ENCODE peak calls at places on chromosomes 1 and 21, in five cellular contexts. B is H1, H is NT2/D1, F is GM12878, U is HepG2. V is an unnamed sample.

GRCh38 chr1:10626781-10627410 is 152.1 kb downstream of the PEX14 start:
- DNase-seq in H (no peak), F (no peak), B (no peak), U (no peak), V (no peak)

GRCh38 chr1:243475966-243476365 is 220.1 kb downstream of the SDCCAG8 start:
- DNase-seq in H (peak), U (no peak), B (no peak), F (no peak), V (peak)

GRCh38 chr21:36120304-36120902 is 14.5 kb upstream of the CBR3 start:
- DNase-seq in F (no peak), U (no peak), B (no peak), H (no peak), V (no peak)

GRCh38 chr1:169890761-169891538 is 2.7 kb downstream of the SCYL3 start:
- DNase-seq in U (no peak), H (no peak), B (no peak), F (peak), V (peak)

GRCh38 chr1:181104790-181105133 is 16.3 kb downstream of the IER5 start:
- DNase-seq in H (no peak), F (no peak), U (peak), B (no peak), V (peak)

GRCh38 chr1:219227731-219228419 is 54.2 kb downstream of the LYPLAL1 start:
- DNase-seq in F (no peak), B (no peak), H (no peak), U (no peak), V (no peak)

GRCh38 chr1:117147341-117147831 is 25.8 kb upstream of the TRIM45 start:
- DNase-seq in U (no peak), F (no peak), B (no peak), H (no peak), V (no peak)

GRCh38 chr1:29499101-29499650 is 262.9 kb downstream of the PTPRU start:
- DNase-seq in B (no peak), H (no peak), U (no peak), F (no peak), V (no peak)

GRCh38 chr1:1356796-1357401 is 1.5 kb downstream of the MXRA8 start:
- DNase-seq in B (no peak), U (no peak), H (no peak), F (no peak), V (no peak)

GRCh38 chr21:16534408-16535099 is 804.8 kb downstream of the USP25 start:
- DNase-seq in H (no peak), F (no peak), B (no peak), U (no peak), V (peak)

GRCh38 chr1:185601189-185601588 is 133.0 kb upstream of the HMCN1 start:
- DNase-seq in H (no peak), B (no peak), F (no peak), U (no peak), V (no peak)

GRCh38 chr1:220271706-220272046 is 577 bp downstream of the RAB3GAP2 start:
- DNase-seq in H (peak), F (no peak), B (no peak), U (no peak), V (peak)

GRCh38 chr1:31715097-31715872 is 11.5 kb upstream of the COL16A1 start:
- DNase-seq in F (no peak), U (peak), H (peak), B (peak), V (peak)

GRCh38 chr1:191993549-191993948 is 164.7 kb upstream of the RGS18 start:
- DNase-seq in F (no peak), B (no peak), H (no peak), U (peak), V (no peak)

GRCh38 chr1:15245593-15246325 is 1.3 kb upstream of the FHAD1 start:
- DNase-seq in U (no peak), B (no peak), H (no peak), F (no peak), V (no peak)

GRCh38 chr1:23198373-23198772 is 18.9 kb downstream of the HTR1D start:
- DNase-seq in U (no peak), F (no peak), H (no peak), B (no peak), V (no peak)

GRCh38 chr1:28123461-28123961 is 35.1 kb upstream of the EYA3 start:
- DNase-seq in U (no peak), H (no peak), B (no peak), F (no peak), V (no peak)

GRCh38 chr1:31574749-31575372 is 1.5 kb upstream of the TINAGL1 start:
- DNase-seq in B (no peak), U (no peak), F (no peak), H (no peak), V (peak)

GRCh38 chr1:50980505-50980904 is 10.5 kb downstream of the CDKN2C start:
- DNase-seq in F (no peak), B (no peak), U (no peak), H (no peak), V (no peak)

GRCh38 chr1:112509005-112509659 is 367 bp downstream of the WNT2B start:
- DNase-seq in F (no peak), B (no peak), H (no peak), U (no peak), V (no peak)

GRCh38 chr1:232575524-232576040 is 54.4 kb downstream of the SIPA1L2 start:
- DNase-seq in H (no peak), F (no peak), U (no peak), B (no peak), V (no peak)

GRCh38 chr21:33325222-33326067 is 675 bp downstream of the IFNAR1 start:
- DNase-seq in B (no peak), U (peak), H (peak), F (no peak), V (peak)
- TF ChIP-seq SUZ12 in B (no peak), U (no peak), H (no peak), F (no peak), V (no peak)

DNA sequence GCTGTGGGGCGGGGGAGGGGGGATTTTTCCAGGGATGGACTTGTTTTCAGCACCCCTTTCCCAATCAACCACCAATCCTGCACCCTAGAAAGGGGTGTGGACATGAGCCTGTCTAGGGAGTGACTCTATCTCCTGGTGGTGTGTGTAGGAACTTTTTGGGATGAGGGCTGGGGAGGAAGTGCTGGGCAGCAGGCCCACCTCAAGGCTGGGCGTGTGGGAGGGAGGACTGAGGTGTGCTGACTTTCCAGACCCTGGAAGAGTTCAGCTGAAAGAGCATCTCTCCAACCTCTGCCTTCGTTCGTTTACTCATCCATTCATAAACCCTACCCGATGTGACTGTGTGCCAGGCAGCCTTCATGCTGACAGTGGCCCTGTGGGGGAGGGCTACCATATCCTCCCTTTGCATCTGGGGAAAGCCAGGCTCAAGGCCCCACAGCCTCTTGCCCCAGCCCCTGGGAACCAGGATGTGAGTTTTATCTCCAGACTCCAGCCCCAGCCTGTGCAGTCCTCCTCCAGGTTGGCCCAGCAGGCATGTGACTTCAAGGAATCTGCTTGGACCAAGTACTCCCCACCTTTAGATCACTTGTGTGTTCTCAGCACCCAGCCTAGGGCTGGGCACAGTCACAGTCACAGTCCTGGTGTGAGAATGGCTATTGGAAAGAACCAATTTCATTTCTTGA is 6.7 kb downstream of the KNCN start:
- DNase-seq in F (no peak), H (no peak), B (no peak), U (no peak), V (no peak)
- TF ChIP-seq SUZ12 in F (no peak), H (no peak), B (no peak), U (no peak), V (no peak)

GRCh38 chr1:34800214-34800613 is 7.4 kb downstream of the GJA4 start:
- DNase-seq in H (no peak), U (no peak), B (no peak), F (peak), V (no peak)
- TF ChIP-seq SUZ12 in H (no peak), U (no peak), B (no peak), F (no peak), V (no peak)

GRCh38 chr1:19872190-19872589 is 10.0 kb upstream of the OTUD3 start:
- DNase-seq in B (no peak), U (peak), H (no peak), F (no peak), V (no peak)
- TF ChIP-seq SUZ12 in B (no peak), U (no peak), H (no peak), F (no peak), V (no peak)

GRCh38 chr21:26845066-26845749 is at the start of gene ADAMTS1:
- DNase-seq in H (peak), F (no peak), U (peak), B (peak), V (peak)
- TF ChIP-seq SUZ12 in H (no peak), F (no peak), U (no peak), B (no peak), V (no peak)

DNA sequence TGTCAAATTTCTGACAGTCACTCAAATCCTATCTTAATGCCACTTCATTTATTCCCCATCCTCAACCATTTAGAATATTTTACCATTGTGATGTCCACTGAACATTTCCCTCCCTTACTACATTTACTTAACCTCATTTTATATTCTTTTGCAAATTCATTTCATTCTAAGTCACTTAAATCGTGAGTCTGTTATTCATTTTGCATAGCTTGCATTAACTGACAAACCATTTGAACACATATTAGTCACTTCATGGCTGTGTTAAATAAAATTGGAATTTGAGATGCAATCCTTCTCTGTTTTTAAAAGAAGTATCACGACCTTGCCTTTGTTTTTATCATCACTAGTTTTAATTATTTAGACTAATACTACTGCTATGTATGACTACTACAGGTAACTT is 199.4 kb upstream of the COL11A1 start:
- DNase-seq in B (no peak), U (no peak), F (no peak), H (no peak), V (no peak)
- TF ChIP-seq SUZ12 in B (no peak), U (no peak), F (no peak), H (no peak), V (no peak)

DNA sequence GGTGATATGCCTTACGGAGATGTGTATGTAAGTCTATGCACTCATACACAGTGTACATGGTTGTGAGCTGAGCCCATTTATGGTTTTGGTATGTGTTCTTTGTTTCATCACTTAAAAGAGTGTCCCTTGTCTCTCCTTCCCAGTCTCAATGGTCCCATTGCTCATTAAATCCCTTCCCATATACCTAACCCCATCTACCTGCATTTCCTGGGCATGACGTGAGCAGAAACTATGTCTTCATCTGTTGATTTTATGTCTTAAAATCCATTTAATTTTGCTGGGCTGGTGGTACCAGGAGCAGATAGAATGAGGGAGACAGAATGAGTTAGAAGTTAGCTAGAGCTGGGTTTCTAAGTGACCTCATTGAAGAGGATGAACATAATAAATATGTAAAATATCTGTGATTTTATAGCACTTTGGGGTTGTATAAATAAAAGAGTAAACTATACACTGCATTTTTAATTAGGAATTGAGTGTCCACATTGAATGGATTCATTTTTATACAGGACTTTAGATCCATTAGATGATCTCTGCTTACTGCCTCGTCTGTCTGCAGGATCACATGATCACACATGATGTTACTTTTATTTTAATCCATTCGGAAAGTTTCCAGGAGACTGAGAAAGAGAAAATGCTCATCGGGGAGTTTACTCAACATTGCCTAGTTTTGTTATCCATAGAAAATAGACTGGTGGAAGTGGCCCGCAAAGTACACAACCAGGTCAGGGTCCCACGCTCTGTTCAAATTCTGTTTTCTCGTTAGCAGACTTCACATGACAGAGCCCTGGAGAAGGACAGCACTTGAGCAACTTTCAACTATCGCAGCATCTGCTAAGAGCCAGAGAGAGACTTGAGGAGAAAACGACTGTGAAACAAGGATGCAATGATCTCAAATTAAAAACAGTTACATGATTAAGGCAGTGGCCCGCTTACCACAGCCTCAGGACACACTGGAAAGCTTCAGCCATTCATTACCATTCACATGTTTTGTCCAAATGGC is 44.5 kb downstream of the ADAMTS1 start:
- DNase-seq in B (no peak), H (no peak), U (no peak), F (no peak), V (no peak)
- TF ChIP-seq SUZ12 in B (no peak), H (no peak), U (no peak), F (no peak), V (no peak)

DNA sequence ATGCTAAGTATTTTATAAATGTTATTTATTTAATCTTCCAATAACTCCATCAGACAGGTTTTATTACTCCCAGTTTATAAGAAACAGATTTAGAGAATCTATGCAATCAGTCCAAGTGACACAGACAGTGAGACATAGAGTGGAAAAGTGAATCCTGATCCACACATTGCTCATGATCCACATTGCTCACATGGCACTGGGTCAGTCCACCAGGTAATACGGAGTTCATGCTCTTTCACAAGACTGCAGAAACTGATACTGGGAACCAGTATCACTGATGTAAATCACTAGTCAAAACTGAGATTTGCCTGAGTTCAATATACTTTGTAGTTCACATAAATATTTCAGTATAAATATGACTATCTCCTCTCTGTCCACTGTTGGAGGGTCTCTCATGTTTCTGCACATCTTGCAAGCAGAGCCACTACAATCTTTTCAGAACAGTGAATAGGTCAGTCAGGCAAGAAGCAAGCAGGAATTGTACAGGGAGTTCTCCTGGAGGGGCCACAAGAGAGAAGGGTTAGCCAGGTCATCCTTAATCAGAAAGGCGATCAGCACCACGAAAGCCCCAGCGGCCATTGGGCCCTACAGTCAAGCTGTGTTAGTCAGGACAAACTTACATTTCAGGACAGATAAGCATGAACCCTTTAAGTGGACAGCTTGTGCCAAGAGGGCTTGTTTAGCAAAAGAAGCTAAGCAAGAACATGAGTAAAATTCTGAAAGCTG is 275.4 kb upstream of the NR5A2 start:
- DNase-seq in H (no peak), F (no peak), U (no peak), B (no peak), V (no peak)
- TF ChIP-seq SUZ12 in H (no peak), F (no peak), U (no peak), B (no peak), V (no peak)